ENCODE peak calls at places on chromosomes 11 and 22, in seven cellular contexts. One of them, this sample, is unnamed.

GRCh38 chr22:49489821-49490220 is 337.9 kb downstream of the BRD1 start:
- DNase-seq in IMR-90: no peak
- DNase-seq in neuronal stem cell: no peak
- DNase-seq in mesendoderm: no peak
- DNase-seq in H9: no peak
- DNase-seq in mesenchymal stem cell: no peak
- DNase-seq in trophoblast cell: no peak
- DNase-seq in this sample: no peak

GRCh38 chr11:76810151-76810853 is 27.1 kb downstream of the TSKU start:
- DNase-seq in IMR-90: no peak
- DNase-seq in neuronal stem cell: no peak
- DNase-seq in mesendoderm: no peak
- DNase-seq in H9: no peak
- DNase-seq in mesenchymal stem cell: peak; percentile 54
- DNase-seq in trophoblast cell: peak; percentile 36
- DNase-seq in this sample: no peak

GRCh38 chr22:44092636-44093220 is 68.6 kb downstream of the PARVB start:
- DNase-seq in IMR-90: no peak
- DNase-seq in neuronal stem cell: no peak
- DNase-seq in mesendoderm: no peak
- DNase-seq in H9: no peak
- DNase-seq in mesenchymal stem cell: no peak
- DNase-seq in trophoblast cell: no peak
- DNase-seq in this sample: no peak

GRCh38 chr22:37492428-37493344 is 6.5 kb upstream of the MFNG start:
- DNase-seq in IMR-90: peak; percentile 59
- DNase-seq in neuronal stem cell: peak; percentile 33
- DNase-seq in mesendoderm: peak; percentile 85
- DNase-seq in H9: peak; percentile 79
- DNase-seq in mesenchymal stem cell: peak; percentile 72
- DNase-seq in trophoblast cell: peak; percentile 15
- DNase-seq in this sample: peak; percentile 46

GRCh38 chr22:31098633-31099110 is 8.7 kb downstream of the SELENOM start:
- DNase-seq in IMR-90: no peak
- DNase-seq in neuronal stem cell: no peak
- DNase-seq in mesendoderm: peak; percentile 81
- DNase-seq in H9: peak; percentile 94
- DNase-seq in mesenchymal stem cell: no peak
- DNase-seq in trophoblast cell: no peak
- DNase-seq in this sample: no peak

GRCh38 chr22:19986011-19986409 is 30.6 kb downstream of the ARVCF start:
- DNase-seq in IMR-90: no peak
- DNase-seq in neuronal stem cell: no peak
- DNase-seq in mesendoderm: no peak
- DNase-seq in H9: no peak
- DNase-seq in mesenchymal stem cell: no peak
- DNase-seq in trophoblast cell: no peak
- DNase-seq in this sample: no peak

GRCh38 chr11:68325183-68325893 is 12.9 kb downstream of the LRP5 start:
- DNase-seq in IMR-90: no peak
- DNase-seq in neuronal stem cell: no peak
- DNase-seq in mesendoderm: no peak
- DNase-seq in H9: peak; percentile 68
- DNase-seq in mesenchymal stem cell: no peak
- DNase-seq in trophoblast cell: no peak
- DNase-seq in this sample: no peak

GRCh38 chr22:35135165-35135564 is 69.2 kb downstream of the ISX start:
- DNase-seq in IMR-90: no peak
- DNase-seq in neuronal stem cell: no peak
- DNase-seq in mesendoderm: no peak
- DNase-seq in H9: no peak
- DNase-seq in mesenchymal stem cell: no peak
- DNase-seq in trophoblast cell: no peak
- DNase-seq in this sample: peak; percentile 54

GRCh38 chr11:64935634-64936081 is at the start of gene GPHA2:
- DNase-seq in IMR-90: no peak
- DNase-seq in neuronal stem cell: peak; percentile 39
- DNase-seq in mesendoderm: peak; percentile 88
- DNase-seq in H9: peak; percentile 91
- DNase-seq in mesenchymal stem cell: peak; percentile 15
- DNase-seq in trophoblast cell: no peak
- DNase-seq in this sample: peak; percentile 53

GRCh38 chr11:64655901-64656601 is 65.0 kb downstream of the SLC22A12 start:
- DNase-seq in IMR-90: peak; percentile 27
- DNase-seq in neuronal stem cell: no peak
- DNase-seq in mesendoderm: no peak
- DNase-seq in H9: no peak
- DNase-seq in mesenchymal stem cell: no peak
- DNase-seq in trophoblast cell: no peak
- DNase-seq in this sample: no peak

GRCh38 chr11:77054018-77054417 is 12.8 kb upstream of the CAPN5 start:
- DNase-seq in IMR-90: no peak
- DNase-seq in neuronal stem cell: no peak
- DNase-seq in mesendoderm: no peak
- DNase-seq in H9: no peak
- DNase-seq in mesenchymal stem cell: no peak
- DNase-seq in trophoblast cell: no peak
- DNase-seq in this sample: no peak

GRCh38 chr11:10777806-10778205 is 26.8 kb downstream of the CTR9 start:
- DNase-seq in IMR-90: peak; percentile 35
- DNase-seq in neuronal stem cell: no peak
- DNase-seq in mesendoderm: no peak
- DNase-seq in H9: no peak
- DNase-seq in mesenchymal stem cell: peak; percentile 62
- DNase-seq in trophoblast cell: no peak
- DNase-seq in this sample: no peak

DNA sequence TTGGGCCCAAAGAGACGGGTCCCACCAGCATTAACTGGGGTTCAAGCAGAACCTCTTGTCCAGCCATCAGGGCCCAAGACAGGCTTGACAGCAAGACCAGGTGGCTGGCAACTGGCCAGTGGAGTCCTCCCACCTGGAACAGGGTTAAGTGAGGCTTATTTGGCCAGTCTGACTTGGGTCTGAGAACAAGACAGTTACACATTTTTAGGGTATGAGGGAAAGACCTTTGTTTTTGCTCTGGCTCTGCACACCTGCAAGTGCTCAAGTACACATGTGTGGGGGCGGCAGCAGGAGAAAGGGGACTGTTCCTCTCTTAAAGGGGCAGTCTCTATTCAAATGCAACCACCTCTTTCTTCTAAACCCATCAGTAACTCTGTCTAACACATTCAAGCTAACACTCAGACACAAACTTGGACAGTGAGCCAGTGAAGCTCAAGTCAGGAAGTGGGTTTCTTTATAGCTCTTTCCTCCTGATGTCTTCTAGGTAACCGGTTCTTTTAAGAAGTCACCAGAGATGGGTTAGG is 116.2 kb downstream of the ETS1 start:
- DNase-seq in IMR-90: no peak
- DNase-seq in neuronal stem cell: no peak
- DNase-seq in mesendoderm: no peak
- DNase-seq in H9: no peak
- DNase-seq in mesenchymal stem cell: no peak
- DNase-seq in trophoblast cell: no peak
- DNase-seq in this sample: no peak
- H3K27ac ChIP-seq in IMR-90: no peak overlapping the region
- H3K27ac ChIP-seq in neuronal stem cell: no peak overlapping the region
- H3K27ac ChIP-seq in mesendoderm: no peak overlapping the region
- H3K27ac ChIP-seq in H9: no peak overlapping the region
- H3K27ac ChIP-seq in mesenchymal stem cell: no peak overlapping the region
- H3K27ac ChIP-seq in trophoblast cell: no peak overlapping the region
- H3K27ac ChIP-seq in this sample: no peak overlapping the region

DNA sequence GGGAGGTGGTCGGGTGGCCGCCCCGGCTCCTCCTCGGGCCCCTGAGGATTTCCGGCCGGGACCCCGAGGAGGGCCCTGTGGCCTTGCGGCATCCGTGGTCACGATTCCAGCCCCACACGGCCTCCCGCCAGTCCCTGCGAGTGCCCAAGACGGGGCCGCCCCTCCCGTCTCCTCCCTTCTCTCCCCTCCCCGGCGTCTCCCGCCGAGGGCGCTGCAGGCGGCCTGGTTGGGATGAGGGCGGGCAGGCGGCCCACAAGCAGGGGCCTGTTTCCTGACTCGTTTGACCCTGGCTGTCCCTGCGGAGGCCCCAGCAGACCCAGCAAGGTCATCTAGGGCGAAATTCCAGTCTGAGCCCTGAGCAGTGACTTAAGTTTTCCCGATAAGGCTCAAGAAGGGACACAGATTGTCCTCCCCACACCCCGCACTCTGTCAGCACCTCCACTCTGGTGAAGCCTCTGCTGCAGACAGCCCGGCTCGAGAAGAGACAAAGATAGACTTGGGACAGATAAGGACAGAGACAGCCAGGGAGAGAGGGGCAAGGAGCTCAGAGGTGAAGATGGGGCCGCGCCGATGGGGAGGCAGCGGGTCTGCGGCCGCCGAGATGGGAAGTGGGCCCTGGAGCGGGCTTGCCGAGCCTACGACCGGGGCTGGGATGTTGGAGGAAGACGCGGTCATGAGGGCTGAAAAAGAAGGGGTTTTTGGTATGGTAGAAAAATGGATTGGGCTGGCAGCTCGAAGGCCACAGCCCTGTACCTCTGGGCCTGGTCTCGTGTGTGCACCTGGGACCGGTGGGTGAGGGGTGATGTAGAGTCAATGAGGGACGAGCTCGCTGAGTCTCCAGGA is 95.0 kb downstream of the SWAP70 start:
- DNase-seq in IMR-90: peak; percentile 64
- DNase-seq in neuronal stem cell: no peak
- DNase-seq in mesendoderm: peak; percentile 86
- DNase-seq in H9: peak; percentile 64
- DNase-seq in mesenchymal stem cell: peak; percentile 88
- DNase-seq in trophoblast cell: peak; percentile 87
- DNase-seq in this sample: no peak
- H2BK5ac ChIP-seq in IMR-90: peak overlapping the region; percentile 98
- H2BK5ac ChIP-seq in neuronal stem cell: peak overlapping the region; percentile 25
- H2BK5ac ChIP-seq in mesendoderm: peak overlapping the region; percentile 68
- H2BK5ac ChIP-seq in H9: no peak overlapping the region
- H2BK5ac ChIP-seq in mesenchymal stem cell: peak overlapping the region; percentile 100
- H2BK5ac ChIP-seq in trophoblast cell: peak overlapping the region; percentile 75
- H2BK5ac ChIP-seq in this sample: peak overlapping the region; percentile 71

GRCh38 chr11:57405271-57405890 is 14.9 kb upstream of the PRG2 start:
- DNase-seq in IMR-90: no peak
- DNase-seq in neuronal stem cell: no peak
- DNase-seq in mesendoderm: no peak
- DNase-seq in H9: no peak
- DNase-seq in mesenchymal stem cell: no peak
- DNase-seq in trophoblast cell: peak; percentile 39
- DNase-seq in this sample: no peak
- H3K27ac ChIP-seq in IMR-90: no peak overlapping the region
- H3K27ac ChIP-seq in neuronal stem cell: no peak overlapping the region
- H3K27ac ChIP-seq in mesendoderm: no peak overlapping the region
- H3K27ac ChIP-seq in H9: no peak overlapping the region
- H3K27ac ChIP-seq in mesenchymal stem cell: no peak overlapping the region
- H3K27ac ChIP-seq in trophoblast cell: no peak overlapping the region
- H3K27ac ChIP-seq in this sample: no peak overlapping the region

GRCh38 chr11:38683484-38683883 is 2085.4 kb upstream of the RAG2 start:
- DNase-seq in IMR-90: no peak
- DNase-seq in neuronal stem cell: no peak
- DNase-seq in mesendoderm: no peak
- DNase-seq in H9: no peak
- DNase-seq in mesenchymal stem cell: no peak
- DNase-seq in trophoblast cell: no peak
- DNase-seq in this sample: no peak
- H2BK5ac ChIP-seq in IMR-90: no peak overlapping the region
- H2BK5ac ChIP-seq in neuronal stem cell: no peak overlapping the region
- H2BK5ac ChIP-seq in mesendoderm: no peak overlapping the region
- H2BK5ac ChIP-seq in H9: no peak overlapping the region
- H2BK5ac ChIP-seq in mesenchymal stem cell: no peak overlapping the region
- H2BK5ac ChIP-seq in trophoblast cell: no peak overlapping the region
- H2BK5ac ChIP-seq in this sample: no peak overlapping the region

DNA sequence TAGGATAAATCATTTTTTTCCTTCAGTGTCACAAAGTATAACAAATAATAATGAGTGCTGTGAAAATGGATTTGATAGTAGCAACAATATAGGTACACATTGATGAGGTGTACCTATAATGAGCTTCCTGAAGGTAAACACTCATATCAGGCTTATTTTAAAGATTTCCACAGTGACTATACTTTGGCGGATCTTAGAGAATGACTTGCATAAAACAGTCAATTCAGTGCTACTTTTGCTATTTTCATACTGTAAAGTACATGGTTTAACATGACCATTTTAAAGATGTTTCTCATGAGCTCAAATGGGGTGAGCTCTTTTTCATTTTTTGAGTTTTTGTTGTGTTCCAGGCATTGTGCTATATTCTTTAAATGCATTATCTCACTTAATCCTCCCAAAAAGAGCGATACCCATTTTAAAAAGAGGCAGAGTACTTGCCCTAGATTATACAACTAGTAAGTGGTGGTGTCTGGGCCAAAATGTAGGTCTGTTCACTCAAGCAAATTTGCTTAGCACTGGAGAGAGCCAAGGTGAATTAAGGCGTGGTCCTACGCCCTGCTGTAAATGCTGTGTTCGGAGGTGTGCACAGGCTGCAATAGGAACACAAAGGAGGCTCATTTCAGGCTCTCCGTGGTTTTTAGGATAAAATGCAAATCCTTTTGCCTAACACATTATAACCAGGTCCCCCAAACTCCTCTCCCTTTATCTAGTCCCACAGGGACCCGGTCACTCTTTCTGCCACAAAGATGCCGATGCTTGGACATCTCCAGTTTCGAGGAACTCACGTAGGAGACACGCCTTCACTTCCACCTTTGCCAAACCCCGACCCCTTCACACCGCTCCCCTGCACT is 617 bp upstream of the ALKBH3 start:
- DNase-seq in IMR-90: no peak
- DNase-seq in neuronal stem cell: no peak
- DNase-seq in mesendoderm: no peak
- DNase-seq in H9: no peak
- DNase-seq in mesenchymal stem cell: no peak
- DNase-seq in trophoblast cell: no peak
- DNase-seq in this sample: no peak
- H3K27ac ChIP-seq in IMR-90: peak overlapping the region; percentile 28
- H3K27ac ChIP-seq in neuronal stem cell: no peak overlapping the region
- H3K27ac ChIP-seq in mesendoderm: no peak overlapping the region
- H3K27ac ChIP-seq in H9: no peak overlapping the region
- H3K27ac ChIP-seq in mesenchymal stem cell: no peak overlapping the region
- H3K27ac ChIP-seq in trophoblast cell: no peak overlapping the region
- H3K27ac ChIP-seq in this sample: no peak overlapping the region

GRCh38 chr11:31767066-31767465 is 44.1 kb downstream of the PAX6 start:
- DNase-seq in IMR-90: no peak
- DNase-seq in neuronal stem cell: no peak
- DNase-seq in mesendoderm: no peak
- DNase-seq in H9: no peak
- DNase-seq in mesenchymal stem cell: no peak
- DNase-seq in trophoblast cell: no peak
- DNase-seq in this sample: no peak
- H2BK5ac ChIP-seq in IMR-90: no peak overlapping the region
- H2BK5ac ChIP-seq in neuronal stem cell: no peak overlapping the region
- H2BK5ac ChIP-seq in mesendoderm: no peak overlapping the region
- H2BK5ac ChIP-seq in H9: no peak overlapping the region
- H2BK5ac ChIP-seq in mesenchymal stem cell: no peak overlapping the region
- H2BK5ac ChIP-seq in trophoblast cell: no peak overlapping the region
- H2BK5ac ChIP-seq in this sample: no peak overlapping the region

DNA sequence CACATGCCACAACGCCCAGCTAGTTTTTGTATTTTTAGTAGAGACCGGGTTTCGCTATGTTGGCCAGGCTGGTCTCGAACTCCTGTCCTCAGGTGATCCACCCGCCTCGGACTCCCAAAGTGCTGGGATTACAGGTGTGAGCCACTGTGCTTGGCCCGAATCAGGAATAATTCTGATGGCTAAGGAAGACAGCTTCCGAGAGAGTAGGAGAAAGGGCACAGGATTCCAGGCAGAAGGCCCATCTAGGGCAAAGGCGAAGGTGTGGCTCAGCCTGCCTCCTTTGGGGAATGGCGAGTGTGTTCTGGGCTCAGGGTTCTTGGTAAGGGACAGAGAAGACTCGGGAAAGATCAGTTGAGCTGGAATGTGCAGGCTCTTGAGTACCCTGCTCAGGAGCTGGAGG is 1.6 kb upstream of the SYCE3 start:
- DNase-seq in IMR-90: no peak
- DNase-seq in neuronal stem cell: no peak
- DNase-seq in mesendoderm: no peak
- DNase-seq in H9: no peak
- DNase-seq in mesenchymal stem cell: no peak
- DNase-seq in trophoblast cell: peak; percentile 81
- DNase-seq in this sample: no peak
- H3K27ac ChIP-seq in IMR-90: no peak overlapping the region
- H3K27ac ChIP-seq in neuronal stem cell: no peak overlapping the region
- H3K27ac ChIP-seq in mesendoderm: no peak overlapping the region
- H3K27ac ChIP-seq in H9: no peak overlapping the region
- H3K27ac ChIP-seq in mesenchymal stem cell: no peak overlapping the region
- H3K27ac ChIP-seq in trophoblast cell: no peak overlapping the region
- H3K27ac ChIP-seq in this sample: no peak overlapping the region